ENCODE peak calls at places on chromosomes 1 and 21, in seven cellular contexts. Z is GM12865, V is IMR-90, K is MM.1S, N is fibroblast of mammary gland, D is astrocyte of the spinal cord, C is left lung. U is an unnamed sample.

GRCh38 chr1:37999434-38000232 is 5.7 kb downstream of the FHL3 start:
- DNase-seq in V (peak), D (peak), C (peak), Z (no peak), N (peak), K (no peak), U (no peak)

GRCh38 chr1:31038360-31038759 is 27.2 kb downstream of the PUM1 start:
- DNase-seq in K (no peak), V (peak), C (no peak), D (peak), N (peak), Z (no peak), U (no peak)

GRCh38 chr1:118487932-118488331 is 302.9 kb upstream of the SPAG17 start:
- DNase-seq in Z (no peak), V (no peak), C (no peak), N (no peak), K (no peak), D (no peak), U (no peak)

GRCh38 chr1:94335950-94336349 is 82.2 kb upstream of the ABCD3 start:
- DNase-seq in K (peak), N (peak), V (peak), Z (peak), C (peak), D (peak), U (peak)

GRCh38 chr21:42332557-42332956 is 17.3 kb upstream of the TFF3 start:
- DNase-seq in V (no peak), N (no peak), C (no peak), K (no peak), Z (no peak), D (no peak), U (no peak)

GRCh38 chr1:153540394-153541361 is at the start of gene S100A5:
- DNase-seq in C (no peak), Z (peak), D (no peak), N (peak), V (peak), K (no peak), U (no peak)

GRCh38 chr1:227952374-227953021 is 4.8 kb upstream of the WNT9A start:
- DNase-seq in N (no peak), D (no peak), C (no peak), K (no peak), Z (no peak), V (no peak), U (no peak)

GRCh38 chr1:9371391-9371935 is 78.8 kb downstream of the SPSB1 start:
- DNase-seq in K (no peak), C (peak), D (peak), N (peak), V (peak), Z (no peak), U (no peak)

GRCh38 chr1:70465911-70466310 is 54.8 kb downstream of the CTH start:
- DNase-seq in Z (no peak), D (no peak), C (no peak), K (no peak), V (no peak), N (no peak), U (no peak)

GRCh38 chr1:164092603-164093353 is 466.2 kb upstream of the PBX1 start:
- DNase-seq in K (no peak), N (peak), D (no peak), V (peak), Z (no peak), C (no peak), U (no peak)

GRCh38 chr1:13700521-13701273 is 709 bp downstream of the PRDM2 start:
- DNase-seq in N (peak), Z (peak), V (peak), D (peak), C (peak), K (peak), U (no peak)

GRCh38 chr1:113868387-113869083 is 3.0 kb downstream of the PTPN22 start:
- DNase-seq in D (peak), C (no peak), K (no peak), V (peak), Z (no peak), N (peak), U (no peak)

GRCh38 chr1:219324629-219325367 is 151.1 kb downstream of the LYPLAL1 start:
- DNase-seq in C (no peak), K (no peak), N (peak), Z (peak), D (peak), V (peak), U (no peak)

GRCh38 chr1:230936475-230936874 is 42.2 kb downstream of the TTC13 start:
- DNase-seq in K (no peak), Z (no peak), C (no peak), D (no peak), N (no peak), V (no peak), U (no peak)

GRCh38 chr1:223713546-223714420 is 1.4 kb downstream of the CAPN2 start:
- DNase-seq in N (no peak), D (no peak), C (no peak), Z (peak), K (no peak), V (peak), U (no peak)

GRCh38 chr21:19541612-19542011 is 1138.0 kb upstream of the TMPRSS15 start:
- DNase-seq in C (no peak), D (no peak), Z (no peak), K (no peak), V (no peak), N (no peak), U (no peak)

GRCh38 chr1:160085686-160086089 is 4.3 kb downstream of the KCNJ9 start:
- DNase-seq in Z (peak), K (peak), V (peak), D (peak), C (peak), N (peak), U (peak)

GRCh38 chr1:109482796-109483638 is 688 bp upstream of the ATXN7L2 start:
- DNase-seq in D (no peak), K (no peak), N (peak), Z (no peak), C (peak), V (peak), U (no peak)

GRCh38 chr1:36321119-36321951 is 2.1 kb downstream of the EVA1B start:
- DNase-seq in V (peak), N (peak), Z (peak), C (peak), D (peak), K (no peak), U (no peak)

GRCh38 chr1:59678809-59679228 is 135.9 kb upstream of the HOOK1 start:
- DNase-seq in D (peak), N (peak), Z (no peak), V (peak), K (no peak), C (no peak), U (no peak)

GRCh38 chr1:1614204-1614953 is 921 bp upstream of the MIB2 start:
- DNase-seq in V (peak), D (peak), Z (no peak), C (peak), K (no peak), N (peak), U (no peak)

GRCh38 chr1:96782861-96783260 is 61.3 kb downstream of the PTBP2 start:
- DNase-seq in N (peak), K (no peak), C (no peak), V (peak), Z (no peak), D (peak), U (no peak)

DNA sequence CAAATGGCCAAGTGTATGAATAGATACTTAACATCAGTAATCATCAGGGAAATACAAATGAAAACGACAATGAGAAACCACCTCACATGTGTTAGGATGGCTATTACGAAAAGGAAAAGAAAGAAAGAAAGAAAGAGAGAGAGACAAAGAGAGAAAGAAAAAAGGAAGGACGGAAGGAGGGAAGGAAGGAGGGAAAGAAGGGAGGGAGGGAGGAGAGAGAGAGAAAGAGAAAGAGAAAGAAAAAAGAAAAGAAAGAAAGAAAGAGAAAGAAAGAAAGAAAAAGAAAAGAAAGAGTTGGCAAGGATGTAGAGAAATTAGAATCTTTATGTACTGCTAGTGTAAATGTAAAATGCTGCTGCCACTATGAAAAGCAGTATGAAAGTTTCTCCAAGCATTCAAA is 90.7 kb upstream of the DPT start:
- DNase-seq in N (no peak), D (no peak), C (no peak), Z (no peak), V (no peak), K (no peak), U (no peak)
- TF ChIP-seq CTCF in N (no peak), D (no peak), C (no peak), Z (no peak), V (no peak), K (no peak), U (no peak)

GRCh38 chr1:18948048-18948912 is 8.2 kb downstream of the IFFO2 start:
- DNase-seq in C (no peak), Z (no peak), V (no peak), N (no peak), D (peak), K (no peak), U (peak)

GRCh38 chr1:18951416-18951815 is 5.1 kb downstream of the IFFO2 start:
- DNase-seq in Z (peak), D (no peak), K (no peak), V (no peak), N (no peak), C (no peak), U (no peak)

GRCh38 chr1:18950415-18951026 is 6.0 kb downstream of the IFFO2 start:
- DNase-seq in N (no peak), D (no peak), K (no peak), C (peak), V (no peak), Z (peak), U (no peak)

GRCh38 chr1:18948913-18949688 is 7.4 kb downstream of the IFFO2 start:
- DNase-seq in K (no peak), Z (no peak), D (peak), N (peak), V (peak), C (no peak), U (peak)

DNA sequence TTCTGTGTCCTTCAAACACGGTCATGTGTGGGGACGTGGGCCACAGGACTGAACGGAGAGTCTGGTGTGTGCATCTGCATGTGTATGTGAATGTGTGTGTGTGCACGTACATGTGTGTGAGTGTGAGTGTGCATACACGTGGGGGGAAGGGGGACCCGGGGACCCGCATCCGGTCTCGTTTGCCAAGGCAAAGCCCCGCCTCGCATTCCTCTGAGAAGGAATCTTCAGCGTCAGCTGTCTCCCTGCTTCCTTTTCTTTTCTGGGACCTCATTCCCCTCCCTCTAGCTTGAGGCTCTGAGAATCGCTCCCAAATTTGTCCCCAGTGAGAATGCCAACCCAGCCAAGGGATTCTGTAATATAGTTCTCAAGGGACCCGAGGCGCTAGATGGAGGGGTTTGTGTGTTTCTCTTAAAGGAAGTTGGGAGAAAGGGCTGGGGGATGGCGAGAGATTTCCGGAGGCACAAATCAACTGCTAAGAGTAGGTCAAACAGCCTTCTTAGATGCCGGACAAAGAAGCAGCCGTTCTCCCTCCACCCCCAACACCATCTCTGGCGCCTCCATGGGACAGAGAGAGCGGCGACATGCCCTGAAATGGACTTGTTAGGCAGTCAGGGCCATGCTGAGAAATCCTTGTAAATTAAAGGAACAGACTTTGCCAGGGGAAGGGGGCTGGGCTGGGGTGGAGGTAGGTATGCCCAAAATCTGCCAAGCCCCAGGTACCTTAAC is 6.6 kb downstream of the IFFO2 start:
- DNase-seq in K (no peak), Z (peak), D (peak), N (peak), V (peak), C (no peak), U (peak)
- TF ChIP-seq CTCF in K (peak), Z (peak), D (peak), N (peak), V (peak), C (no peak), U (no peak)

GRCh38 chr1:23854568-23854967 is 13.5 kb downstream of the FUCA1 start:
- DNase-seq in C (no peak), N (peak), K (peak), V (no peak), D (no peak), Z (peak), U (no peak)
- TF ChIP-seq CTCF in C (no peak), N (peak), K (peak), V (peak), D (peak), Z (peak), U (no peak)

DNA sequence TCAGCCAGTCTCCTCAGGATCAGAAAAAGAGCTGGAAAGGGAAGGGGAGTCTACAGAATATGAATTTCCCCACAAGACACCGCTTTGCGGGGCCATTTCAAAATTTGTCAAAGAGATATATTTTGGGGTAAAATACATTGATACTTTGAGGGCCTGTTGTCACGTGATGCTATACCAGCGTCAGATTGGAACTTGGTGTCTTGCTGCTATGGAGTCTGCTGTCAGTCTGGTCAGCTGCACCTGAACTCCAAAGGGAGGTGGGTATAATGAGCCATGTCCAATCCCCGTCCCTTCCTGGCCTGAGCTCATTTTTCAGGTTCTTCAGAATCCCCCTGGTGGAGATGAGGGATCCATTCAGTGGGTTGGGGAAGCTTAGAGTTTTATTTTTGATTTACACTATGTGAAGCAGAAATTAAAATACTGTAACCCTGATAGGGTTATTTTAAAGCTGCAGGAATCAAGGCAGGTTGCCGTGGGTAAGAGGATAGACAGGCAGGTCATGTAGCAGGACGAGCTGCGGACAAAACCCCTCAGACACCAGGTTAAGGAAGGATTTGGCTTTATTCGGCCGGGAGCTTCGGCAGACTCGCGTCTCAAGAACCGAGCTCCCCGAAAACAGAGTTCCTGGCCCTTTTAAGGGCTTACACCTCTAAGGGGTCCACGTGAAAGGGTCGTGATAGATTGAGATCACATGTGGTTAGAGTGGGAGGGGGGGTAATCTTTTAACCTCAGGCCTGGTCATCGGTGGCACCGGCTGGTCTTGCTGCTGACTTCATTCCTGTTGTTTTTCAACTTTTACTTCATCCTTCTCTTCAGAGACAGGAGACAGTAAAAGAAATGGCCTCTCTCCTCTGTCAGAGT is 2.2 kb upstream of the POFUT2 start:
- DNase-seq in N (peak), Z (no peak), K (no peak), D (no peak), C (peak), V (peak), U (peak)
- TF ChIP-seq CTCF in N (peak), Z (no peak), K (peak), D (peak), C (no peak), V (peak), U (no peak)